ENCODE peak calls at places on chromosomes 12 and 14, in five cellular contexts. One of them, this sample, is unnamed.

GRCh38 chr12:107929436-107929835 is 154.9 kb downstream of the ASCL4 start:
- DNase-seq in psoas muscle: no peak
- DNase-seq in heart right ventricle: no peak
- DNase-seq in foreskin fibroblast: no peak
- DNase-seq in fibroblast of pulmonary artery: peak
- DNase-seq in this sample: no peak

GRCh38 chr14:71296184-71296583 is 388.9 kb downstream of the PCNX1 start:
- DNase-seq in heart right ventricle: no peak
- DNase-seq in foreskin fibroblast: no peak
- DNase-seq in fibroblast of pulmonary artery: no peak
- DNase-seq in psoas muscle: no peak
- DNase-seq in this sample: no peak

GRCh38 chr12:46370792-46371717 is 1.5 kb downstream of the SLC38A2 start:
- DNase-seq in foreskin fibroblast: peak
- DNase-seq in psoas muscle: peak
- DNase-seq in fibroblast of pulmonary artery: peak
- DNase-seq in heart right ventricle: peak
- DNase-seq in this sample: peak

GRCh38 chr12:114443607-114444421 is 37.9 kb upstream of the TBX5 start:
- DNase-seq in fibroblast of pulmonary artery: no peak
- DNase-seq in heart right ventricle: no peak
- DNase-seq in psoas muscle: no peak
- DNase-seq in foreskin fibroblast: no peak
- DNase-seq in this sample: no peak

GRCh38 chr12:115980339-115980738 is 297.2 kb downstream of the MED13L start:
- DNase-seq in heart right ventricle: no peak
- DNase-seq in psoas muscle: no peak
- DNase-seq in foreskin fibroblast: no peak
- DNase-seq in fibroblast of pulmonary artery: no peak
- DNase-seq in this sample: no peak

GRCh38 chr14:103869406-103870143 is 22.2 kb upstream of the PPP1R13B start:
- DNase-seq in psoas muscle: no peak
- DNase-seq in fibroblast of pulmonary artery: no peak
- DNase-seq in heart right ventricle: no peak
- DNase-seq in foreskin fibroblast: no peak
- DNase-seq in this sample: no peak

GRCh38 chr12:40829738-40830144 is 137.5 kb downstream of the CNTN1 start:
- DNase-seq in fibroblast of pulmonary artery: no peak
- DNase-seq in psoas muscle: no peak
- DNase-seq in foreskin fibroblast: no peak
- DNase-seq in heart right ventricle: no peak
- DNase-seq in this sample: no peak

GRCh38 chr14:24817638-24818053 is 183.7 kb upstream of the GZMB start:
- DNase-seq in psoas muscle: no peak
- DNase-seq in fibroblast of pulmonary artery: peak
- DNase-seq in heart right ventricle: no peak
- DNase-seq in foreskin fibroblast: no peak
- DNase-seq in this sample: no peak

GRCh38 chr12:65663648-65664047 is 160.6 kb upstream of the HMGA2 start:
- DNase-seq in fibroblast of pulmonary artery: no peak
- DNase-seq in foreskin fibroblast: no peak
- DNase-seq in psoas muscle: no peak
- DNase-seq in heart right ventricle: no peak
- DNase-seq in this sample: no peak

GRCh38 chr12:3332190-3332589 is 158.8 kb upstream of the PRMT8 start:
- DNase-seq in foreskin fibroblast: peak
- DNase-seq in heart right ventricle: no peak
- DNase-seq in psoas muscle: no peak
- DNase-seq in fibroblast of pulmonary artery: peak
- DNase-seq in this sample: no peak

GRCh38 chr12:5648692-5649338 is 216.9 kb downstream of the NTF3 start:
- DNase-seq in psoas muscle: no peak
- DNase-seq in heart right ventricle: peak
- DNase-seq in foreskin fibroblast: no peak
- DNase-seq in fibroblast of pulmonary artery: peak
- DNase-seq in this sample: no peak

GRCh38 chr12:50614167-50614762 is 109.5 kb downstream of the DIP2B start:
- DNase-seq in heart right ventricle: no peak
- DNase-seq in psoas muscle: no peak
- DNase-seq in foreskin fibroblast: no peak
- DNase-seq in fibroblast of pulmonary artery: peak
- DNase-seq in this sample: no peak

GRCh38 chr14:74257078-74257987 is 18.1 kb downstream of the VSX2 start:
- DNase-seq in psoas muscle: peak
- DNase-seq in fibroblast of pulmonary artery: peak
- DNase-seq in heart right ventricle: peak
- DNase-seq in foreskin fibroblast: no peak
- DNase-seq in this sample: no peak

GRCh38 chr14:69001375-69001774 is 22.3 kb upstream of the ACTN1 start:
- DNase-seq in psoas muscle: no peak
- DNase-seq in foreskin fibroblast: no peak
- DNase-seq in heart right ventricle: no peak
- DNase-seq in fibroblast of pulmonary artery: no peak
- DNase-seq in this sample: no peak

GRCh38 chr14:69005432-69006148 is 26.5 kb upstream of the ACTN1 start:
- DNase-seq in psoas muscle: peak
- DNase-seq in foreskin fibroblast: peak
- DNase-seq in fibroblast of pulmonary artery: peak
- DNase-seq in heart right ventricle: peak
- DNase-seq in this sample: no peak

GRCh38 chr14:69003626-69004025 is 24.5 kb upstream of the ACTN1 start:
- DNase-seq in psoas muscle: no peak
- DNase-seq in foreskin fibroblast: no peak
- DNase-seq in fibroblast of pulmonary artery: no peak
- DNase-seq in heart right ventricle: no peak
- DNase-seq in this sample: no peak

GRCh38 chr14:69004731-69005431 is 25.8 kb upstream of the ACTN1 start:
- DNase-seq in fibroblast of pulmonary artery: peak
- DNase-seq in heart right ventricle: no peak
- DNase-seq in foreskin fibroblast: no peak
- DNase-seq in psoas muscle: no peak
- DNase-seq in this sample: no peak

DNA sequence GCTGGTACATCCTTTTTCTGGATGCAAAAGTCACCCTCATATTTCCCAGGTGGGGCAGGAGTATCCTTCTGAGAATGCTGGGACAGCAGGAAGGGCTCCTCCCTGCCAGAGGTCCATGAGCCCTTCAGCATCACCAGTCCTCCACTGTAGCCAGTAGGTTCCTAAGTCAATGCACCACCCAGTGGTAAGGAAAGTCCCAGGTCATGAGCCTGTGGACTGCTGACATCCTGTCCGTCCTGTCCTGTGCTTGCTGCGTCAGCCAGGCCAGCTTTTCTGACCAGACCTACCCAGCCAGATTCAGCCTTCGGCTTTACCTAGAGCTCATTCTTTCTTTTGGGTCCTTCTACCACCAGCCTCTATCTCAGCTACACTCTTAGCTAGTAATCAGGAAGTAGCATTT is 23.0 kb upstream of the ACTN1 start:
- DNase-seq in foreskin fibroblast: no peak
- DNase-seq in fibroblast of pulmonary artery: peak
- DNase-seq in heart right ventricle: peak
- DNase-seq in psoas muscle: no peak
- DNase-seq in this sample: peak
- TF ChIP-seq CTCF in foreskin fibroblast: peak
- TF ChIP-seq CTCF in fibroblast of pulmonary artery: peak
- TF ChIP-seq CTCF in heart right ventricle: peak
- TF ChIP-seq CTCF in psoas muscle: peak
- TF ChIP-seq CTCF in this sample: peak

DNA sequence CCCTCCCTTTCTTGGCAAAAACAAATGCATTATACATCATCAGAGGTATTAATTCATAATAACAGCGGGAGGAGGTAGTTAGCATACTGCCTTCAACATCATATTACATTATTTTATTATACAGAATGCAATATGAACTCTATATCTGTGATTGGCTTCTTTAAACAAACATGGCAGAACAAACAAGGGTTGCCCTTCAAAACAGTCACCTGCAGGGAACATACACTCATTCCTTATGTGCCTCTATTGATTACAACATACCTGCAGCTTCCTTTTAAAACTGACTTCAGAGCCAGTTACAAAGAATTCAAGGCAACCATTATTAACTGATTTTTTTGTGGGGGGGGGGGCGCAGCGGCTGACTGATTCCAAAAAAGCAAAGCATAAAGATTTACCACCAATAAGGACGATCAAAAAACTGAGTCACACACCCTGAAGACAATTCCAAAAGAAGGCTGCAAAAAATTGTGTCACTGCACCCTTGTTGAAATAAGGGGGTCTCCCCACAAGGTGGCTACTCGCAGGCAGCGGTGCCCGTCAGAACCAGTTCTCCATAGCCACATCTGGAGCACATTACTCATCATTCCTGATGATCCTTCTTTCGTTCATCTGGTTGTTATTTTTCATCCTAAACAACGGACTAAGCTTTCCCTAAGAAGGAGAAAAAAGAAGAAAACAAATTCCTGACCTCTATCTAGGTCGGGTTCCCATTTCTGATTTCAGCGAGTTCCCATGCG is 51.8 kb downstream of the SMUG1 start:
- DNase-seq in foreskin fibroblast: peak
- DNase-seq in heart right ventricle: no peak
- DNase-seq in psoas muscle: no peak
- DNase-seq in fibroblast of pulmonary artery: no peak
- DNase-seq in this sample: no peak
- TF ChIP-seq CTCF in foreskin fibroblast: peak
- TF ChIP-seq CTCF in heart right ventricle: no peak
- TF ChIP-seq CTCF in psoas muscle: no peak
- TF ChIP-seq CTCF in fibroblast of pulmonary artery: no peak
- TF ChIP-seq CTCF in this sample: no peak

GRCh38 chr14:60732840-60733483 is 1.6 kb upstream of the MNAT1 start:
- DNase-seq in foreskin fibroblast: no peak
- DNase-seq in heart right ventricle: no peak
- DNase-seq in psoas muscle: no peak
- DNase-seq in fibroblast of pulmonary artery: no peak
- DNase-seq in this sample: no peak

GRCh38 chr14:60736494-60736893 is 1.9 kb downstream of the MNAT1 start:
- DNase-seq in heart right ventricle: no peak
- DNase-seq in foreskin fibroblast: peak
- DNase-seq in psoas muscle: no peak
- DNase-seq in fibroblast of pulmonary artery: peak
- DNase-seq in this sample: no peak

GRCh38 chr14:60738843-60739508 is 4.4 kb downstream of the MNAT1 start:
- DNase-seq in fibroblast of pulmonary artery: peak
- DNase-seq in heart right ventricle: no peak
- DNase-seq in foreskin fibroblast: no peak
- DNase-seq in psoas muscle: no peak
- DNase-seq in this sample: no peak

GRCh38 chr14:60734465-60735242 is at the start of gene MNAT1:
- DNase-seq in foreskin fibroblast: peak
- DNase-seq in psoas muscle: peak
- DNase-seq in heart right ventricle: peak
- DNase-seq in fibroblast of pulmonary artery: peak
- DNase-seq in this sample: peak
- TF ChIP-seq CTCF in foreskin fibroblast: no peak
- TF ChIP-seq CTCF in psoas muscle: no peak
- TF ChIP-seq CTCF in heart right ventricle: no peak
- TF ChIP-seq CTCF in fibroblast of pulmonary artery: peak
- TF ChIP-seq CTCF in this sample: no peak

GRCh38 chr12:99984271-99985128 is at the start of gene ANKS1B:
- DNase-seq in foreskin fibroblast: peak
- DNase-seq in heart right ventricle: peak
- DNase-seq in fibroblast of pulmonary artery: peak
- DNase-seq in psoas muscle: peak
- DNase-seq in this sample: peak
- TF ChIP-seq CTCF in foreskin fibroblast: no peak
- TF ChIP-seq CTCF in heart right ventricle: no peak
- TF ChIP-seq CTCF in fibroblast of pulmonary artery: no peak
- TF ChIP-seq CTCF in psoas muscle: no peak
- TF ChIP-seq CTCF in this sample: no peak

This sample was measured in heart left ventricle.